ENCODE peak calls at places on chromosomes 2 and 18, in ten cellular contexts. V is hepatocyte; K is suprapubic skin; X is uterus; B is tibial artery; H is H9; A is small intestine; R is mammary epithelial cell; G is CD8-positive, alpha-beta T cell; D is aorta. J is an unnamed sample.

GRCh38 chr2:160613466-160614153 is 120.0 kb upstream of the RBMS1 start:
- DNase-seq in V (no peak), X (no peak), A (no peak), H (no peak), G (no peak), B (no peak), R (peak; percentile 76), D (no peak), K (no peak), J (no peak)

GRCh38 chr2:188853307-188853706 is 120.9 kb upstream of the COL3A1 start:
- DNase-seq in H (no peak), D (no peak), B (no peak), X (no peak), R (no peak), V (peak; percentile 59), K (no peak), G (no peak), A (no peak), J (no peak)

GRCh38 chr2:11467126-11467649 is 1.2 kb upstream of the E2F6 start:
- DNase-seq in B (no peak), A (no peak), K (no peak), X (no peak), D (no peak), R (no peak), H (no peak), V (no peak), G (no peak), J (no peak)

GRCh38 chr2:114610677-114611076 is 168.2 kb downstream of the DPP10 start:
- DNase-seq in R (peak; percentile 2), V (no peak), B (no peak), D (peak; percentile 12), G (no peak), X (no peak), H (no peak), K (no peak), A (no peak), J (no peak)

GRCh38 chr2:240579071-240579762 is 7.3 kb upstream of the CAPN10 start:
- DNase-seq in H (no peak), A (no peak), R (no peak), V (no peak), X (no peak), D (no peak), B (no peak), G (no peak), K (no peak), J (no peak)

GRCh38 chr18:63099848-63100625 is 219.5 kb downstream of the BCL2 start:
- DNase-seq in V (peak; percentile 70), X (no peak), G (no peak), R (no peak), A (peak; percentile 93), B (no peak), D (no peak), K (no peak), H (no peak), J (no peak)

GRCh38 chr2:205654878-205655601 is 27.3 kb upstream of the NRP2 start:
- DNase-seq in A (no peak), D (no peak), X (no peak), B (no peak), R (peak; percentile 72), K (no peak), V (no peak), G (no peak), H (no peak), J (peak; percentile 27)

GRCh38 chr2:240390091-240391073 is 45.1 kb upstream of the GPC1 start:
- DNase-seq in K (no peak), A (no peak), X (peak; percentile 7), D (peak; percentile 33), R (no peak), B (peak; percentile 56), H (no peak), G (no peak), V (no peak), J (no peak)

GRCh38 chr2:119366161-119366648 is 429 bp downstream of the C2orf76 start:
- DNase-seq in H (no peak), R (no peak), X (no peak), K (no peak), G (no peak), D (no peak), B (no peak), A (peak; percentile 45), V (peak; percentile 39), J (no peak)

GRCh38 chr2:180385601-180386201 is 378.6 kb upstream of the CWC22 start:
- DNase-seq in A (no peak), K (no peak), G (no peak), B (no peak), R (peak; percentile 55), V (peak; percentile 6), H (no peak), X (no peak), D (no peak), J (no peak)

GRCh38 chr2:155033652-155034051 is 335.2 kb downstream of the KCNJ3 start:
- DNase-seq in B (no peak), R (no peak), D (no peak), G (no peak), H (no peak), X (no peak), K (no peak), V (no peak), A (no peak), J (no peak)

GRCh38 chr2:232104076-232104646 is 142.6 kb downstream of the DIS3L2 start:
- DNase-seq in R (peak; percentile 43), V (no peak), K (no peak), A (no peak), H (no peak), G (no peak), D (no peak), X (no peak), B (no peak), J (no peak)

GRCh38 chr2:239376351-239376750 is 24.5 kb downstream of the HDAC4 start:
- DNase-seq in H (no peak), K (peak; percentile 72), V (no peak), A (no peak), G (no peak), D (no peak), B (peak; percentile 61), R (no peak), X (no peak), J (no peak)

GRCh38 chr2:61419129-61419528 is 51.8 kb downstream of the USP34 start:
- DNase-seq in R (no peak), G (no peak), H (no peak), X (no peak), B (no peak), A (no peak), D (no peak), V (no peak), K (peak; percentile 38), J (no peak)
- H3K27ac ChIP-seq in R (no peak overlapping the region), G (no peak overlapping the region), H (no peak overlapping the region), X (no peak overlapping the region), B (no peak overlapping the region), A (no peak overlapping the region), D (no peak overlapping the region), V (no peak overlapping the region), K (no peak overlapping the region), J (no peak overlapping the region)

DNA sequence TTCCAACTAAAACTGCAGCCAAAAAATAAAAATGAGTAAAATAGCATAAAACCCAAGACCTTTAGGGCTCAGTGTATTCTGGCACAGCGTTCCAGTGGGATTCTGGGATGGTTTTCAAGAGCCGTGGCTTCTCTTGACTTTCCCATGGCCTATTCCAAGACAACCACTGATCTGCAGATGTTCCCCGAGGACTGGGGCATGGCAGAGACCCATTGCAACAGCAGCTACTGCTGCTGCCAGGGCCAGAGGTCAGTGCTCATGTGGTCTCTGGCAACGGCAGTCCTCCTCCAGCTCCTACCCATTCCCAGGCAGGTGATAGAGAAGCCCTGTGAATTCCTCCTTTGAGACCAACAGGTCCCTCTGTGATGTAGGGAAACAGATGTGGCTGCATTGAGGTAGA is 26.8 kb downstream of the TNP1 start:
- DNase-seq in B (peak; percentile 92), K (no peak), D (peak; percentile 66), R (no peak), V (no peak), H (no peak), X (peak; percentile 40), A (no peak), G (no peak), J (no peak)
- H3K27ac ChIP-seq in B (peak overlapping the region; percentile 55), K (no peak overlapping the region), D (peak overlapping the region; percentile 30), R (no peak overlapping the region), V (no peak overlapping the region), H (no peak overlapping the region), X (peak overlapping the region; percentile 37), A (no peak overlapping the region), G (no peak overlapping the region), J (no peak overlapping the region)

GRCh38 chr2:216839626-216840132 is 20.2 kb downstream of the TNP1 start:
- DNase-seq in A (no peak), G (no peak), K (no peak), V (no peak), X (no peak), B (no peak), H (no peak), D (no peak), R (no peak), J (no peak)

GRCh38 chr2:216842634-216843033 is 17.2 kb downstream of the TNP1 start:
- DNase-seq in H (no peak), R (no peak), D (no peak), K (no peak), B (no peak), X (peak; percentile 71), G (no peak), A (no peak), V (no peak), J (no peak)

GRCh38 chr2:216850665-216851327 is 9.1 kb downstream of the TNP1 start:
- DNase-seq in R (no peak), V (no peak), X (no peak), B (no peak), A (no peak), D (no peak), K (no peak), G (no peak), H (no peak), J (no peak)

GRCh38 chr2:216849987-216850386 is 9.9 kb downstream of the TNP1 start:
- DNase-seq in D (no peak), B (no peak), A (peak; percentile 28), R (peak; percentile 83), X (no peak), K (no peak), G (no peak), V (no peak), H (no peak), J (no peak)

GRCh38 chr2:216845426-216845825 is 14.4 kb downstream of the TNP1 start:
- DNase-seq in G (no peak), K (no peak), H (no peak), X (no peak), V (no peak), R (no peak), D (no peak), A (no peak), B (no peak), J (no peak)
- H3K27ac ChIP-seq in G (no peak overlapping the region), K (no peak overlapping the region), H (no peak overlapping the region), X (no peak overlapping the region), V (no peak overlapping the region), R (no peak overlapping the region), D (no peak overlapping the region), A (no peak overlapping the region), B (no peak overlapping the region), J (no peak overlapping the region)

DNA sequence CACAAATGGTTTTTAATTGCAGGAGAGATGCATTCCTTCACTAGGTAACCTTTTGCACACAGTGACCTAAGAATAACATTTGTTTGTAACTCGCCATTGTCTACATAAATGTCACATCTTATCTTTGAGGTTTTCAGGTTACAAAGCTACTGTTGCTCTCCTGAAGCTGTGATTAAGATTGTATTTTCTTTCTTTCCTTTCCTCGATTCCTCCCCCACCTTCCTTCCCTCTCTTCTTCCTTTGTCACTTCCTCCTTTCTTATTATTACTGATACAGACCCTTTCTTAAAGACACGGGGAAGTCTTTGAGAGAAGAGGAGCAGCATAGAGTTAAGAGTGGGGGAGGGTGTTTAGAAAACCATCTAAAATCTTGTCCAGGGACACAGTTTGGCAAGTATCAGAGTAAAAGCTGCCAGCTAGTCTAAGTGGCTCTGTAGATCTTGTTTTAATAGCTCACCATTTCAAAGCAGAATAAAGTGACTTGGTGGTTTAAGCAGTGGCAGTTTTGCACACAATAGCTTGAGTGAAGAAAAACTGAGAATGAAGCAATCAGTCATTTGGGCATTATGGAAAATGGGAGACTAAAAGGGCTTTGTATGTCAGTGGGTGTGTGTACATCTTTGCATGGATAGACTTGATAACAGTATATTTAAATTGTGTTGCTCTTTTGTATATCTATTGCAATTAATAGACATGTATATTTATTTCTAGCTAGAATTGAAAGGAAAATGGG is 10.9 kb downstream of the CERS6 start:
- DNase-seq in B (no peak), H (no peak), A (no peak), V (no peak), X (no peak), D (no peak), G (no peak), R (no peak), K (no peak), J (no peak)
- H3K27ac ChIP-seq in B (no peak overlapping the region), H (no peak overlapping the region), A (no peak overlapping the region), V (peak overlapping the region; percentile 43), X (peak overlapping the region; percentile 64), D (no peak overlapping the region), G (no peak overlapping the region), R (no peak overlapping the region), K (no peak overlapping the region), J (no peak overlapping the region)